ENCODE peak calls at places on chromosome 9, in nine cellular contexts. One of them, this sample, is unnamed.
A peak's percentile ranks its signal among the peaks of the same experiment; 100 is the strongest.

GRCh38 chr9:89969156-89969566 is 364.3 kb downstream of the GADD45G start:
- DNase-seq in epithelial cell of esophagus: peak; percentile 57
- DNase-seq in body of pancreas: no peak
- DNase-seq in activated B cell treated with CpG ODN at 0.5 μM for 24 hours: no peak
- DNase-seq in AG09309: no peak
- DNase-seq in fibroblast of lung: no peak
- DNase-seq in mucosa of descending colon: peak; percentile 60
- DNase-seq in glutamatergic neuron: no peak
- DNase-seq in neural crest cell: no peak
- DNase-seq in this sample: no peak

GRCh38 chr9:27888661-27889295 is 315.5 kb upstream of the C9orf72 start:
- DNase-seq in neural crest cell: peak; percentile 8
- DNase-seq in AG09309: no peak
- DNase-seq in mucosa of descending colon: peak; percentile 61
- DNase-seq in body of pancreas: peak; percentile 33
- DNase-seq in glutamatergic neuron: peak; percentile 44
- DNase-seq in activated B cell treated with CpG ODN at 0.5 μM for 24 hours: no peak
- DNase-seq in fibroblast of lung: no peak
- DNase-seq in epithelial cell of esophagus: peak; percentile 57
- DNase-seq in this sample: no peak

GRCh38 chr9:116349684-116350083 is 196.1 kb downstream of the PAPPA start:
- DNase-seq in epithelial cell of esophagus: peak; percentile 51
- DNase-seq in mucosa of descending colon: no peak
- DNase-seq in AG09309: no peak
- DNase-seq in fibroblast of lung: no peak
- DNase-seq in body of pancreas: no peak
- DNase-seq in activated B cell treated with CpG ODN at 0.5 μM for 24 hours: no peak
- DNase-seq in glutamatergic neuron: no peak
- DNase-seq in neural crest cell: no peak
- DNase-seq in this sample: no peak

GRCh38 chr9:134775552-134775951 is 105.1 kb upstream of the FCN2 start:
- DNase-seq in glutamatergic neuron: no peak
- DNase-seq in epithelial cell of esophagus: no peak
- DNase-seq in neural crest cell: no peak
- DNase-seq in activated B cell treated with CpG ODN at 0.5 μM for 24 hours: no peak
- DNase-seq in fibroblast of lung: peak; percentile 67
- DNase-seq in AG09309: peak; percentile 48
- DNase-seq in mucosa of descending colon: no peak
- DNase-seq in body of pancreas: no peak
- DNase-seq in this sample: no peak

GRCh38 chr9:101639785-101640437 is 45.1 kb upstream of the PPP3R2 start:
- DNase-seq in epithelial cell of esophagus: peak; percentile 2
- DNase-seq in neural crest cell: no peak
- DNase-seq in AG09309: no peak
- DNase-seq in body of pancreas: no peak
- DNase-seq in mucosa of descending colon: no peak
- DNase-seq in activated B cell treated with CpG ODN at 0.5 μM for 24 hours: no peak
- DNase-seq in glutamatergic neuron: no peak
- DNase-seq in fibroblast of lung: no peak
- DNase-seq in this sample: no peak

GRCh38 chr9:69090140-69090750 is 54.7 kb downstream of the FXN start:
- DNase-seq in neural crest cell: no peak
- DNase-seq in activated B cell treated with CpG ODN at 0.5 μM for 24 hours: no peak
- DNase-seq in body of pancreas: no peak
- DNase-seq in epithelial cell of esophagus: no peak
- DNase-seq in mucosa of descending colon: no peak
- DNase-seq in glutamatergic neuron: no peak
- DNase-seq in AG09309: no peak
- DNase-seq in fibroblast of lung: no peak
- DNase-seq in this sample: no peak

GRCh38 chr9:111601237-111602018 is 2.0 kb upstream of the PTGR1 start:
- DNase-seq in AG09309: no peak
- DNase-seq in activated B cell treated with CpG ODN at 0.5 μM for 24 hours: no peak
- DNase-seq in neural crest cell: no peak
- DNase-seq in epithelial cell of esophagus: peak; percentile 82
- DNase-seq in body of pancreas: no peak
- DNase-seq in mucosa of descending colon: no peak
- DNase-seq in glutamatergic neuron: no peak
- DNase-seq in fibroblast of lung: peak; percentile 59
- DNase-seq in this sample: no peak

GRCh38 chr9:78030553-78031270 is 899 bp downstream of the GNAQ start:
- DNase-seq in glutamatergic neuron: peak; percentile 73
- DNase-seq in activated B cell treated with CpG ODN at 0.5 μM for 24 hours: peak; percentile 24
- DNase-seq in neural crest cell: peak; percentile 52
- DNase-seq in epithelial cell of esophagus: peak; percentile 41
- DNase-seq in fibroblast of lung: peak; percentile 45
- DNase-seq in body of pancreas: peak; percentile 43
- DNase-seq in mucosa of descending colon: peak; percentile 82
- DNase-seq in AG09309: no peak
- DNase-seq in this sample: no peak

GRCh38 chr9:98962861-98963260 is 19.2 kb downstream of the COL15A1 start:
- DNase-seq in body of pancreas: no peak
- DNase-seq in fibroblast of lung: no peak
- DNase-seq in neural crest cell: no peak
- DNase-seq in AG09309: no peak
- DNase-seq in mucosa of descending colon: no peak
- DNase-seq in glutamatergic neuron: no peak
- DNase-seq in epithelial cell of esophagus: no peak
- DNase-seq in activated B cell treated with CpG ODN at 0.5 μM for 24 hours: no peak
- DNase-seq in this sample: no peak

GRCh38 chr9:35686222-35687203 is 3.2 kb downstream of the TPM2 start:
- DNase-seq in activated B cell treated with CpG ODN at 0.5 μM for 24 hours: no peak
- DNase-seq in body of pancreas: no peak
- DNase-seq in epithelial cell of esophagus: no peak
- DNase-seq in fibroblast of lung: peak; percentile 74
- DNase-seq in neural crest cell: no peak
- DNase-seq in AG09309: no peak
- DNase-seq in mucosa of descending colon: no peak
- DNase-seq in glutamatergic neuron: no peak
- DNase-seq in this sample: no peak

GRCh38 chr9:38067892-38068615 is 973 bp downstream of the SHB start:
- DNase-seq in neural crest cell: peak; percentile 12
- DNase-seq in epithelial cell of esophagus: no peak
- DNase-seq in glutamatergic neuron: peak; percentile 50
- DNase-seq in body of pancreas: peak; percentile 38
- DNase-seq in mucosa of descending colon: peak; percentile 63
- DNase-seq in activated B cell treated with CpG ODN at 0.5 μM for 24 hours: peak; percentile 30
- DNase-seq in AG09309: no peak
- DNase-seq in fibroblast of lung: peak; percentile 14
- DNase-seq in this sample: no peak

GRCh38 chr9:119164716-119165115 is 204.5 kb downstream of the BRINP1 start:
- DNase-seq in mucosa of descending colon: no peak
- DNase-seq in fibroblast of lung: no peak
- DNase-seq in activated B cell treated with CpG ODN at 0.5 μM for 24 hours: no peak
- DNase-seq in neural crest cell: no peak
- DNase-seq in glutamatergic neuron: no peak
- DNase-seq in AG09309: no peak
- DNase-seq in body of pancreas: no peak
- DNase-seq in epithelial cell of esophagus: no peak
- DNase-seq in this sample: no peak

GRCh38 chr9:113772121-113772885 is 103.8 kb upstream of the ZNF618 start:
- DNase-seq in neural crest cell: no peak
- DNase-seq in mucosa of descending colon: no peak
- DNase-seq in epithelial cell of esophagus: no peak
- DNase-seq in fibroblast of lung: peak; percentile 86
- DNase-seq in AG09309: peak; percentile 17
- DNase-seq in glutamatergic neuron: no peak
- DNase-seq in body of pancreas: no peak
- DNase-seq in activated B cell treated with CpG ODN at 0.5 μM for 24 hours: no peak
- DNase-seq in this sample: no peak

GRCh38 chr9:34377402-34377741 is 674 bp upstream of the MYORG start:
- DNase-seq in activated B cell treated with CpG ODN at 0.5 μM for 24 hours: no peak
- DNase-seq in AG09309: no peak
- DNase-seq in mucosa of descending colon: peak; percentile 74
- DNase-seq in epithelial cell of esophagus: no peak
- DNase-seq in body of pancreas: peak; percentile 68
- DNase-seq in glutamatergic neuron: peak; percentile 39
- DNase-seq in fibroblast of lung: no peak
- DNase-seq in neural crest cell: no peak
- DNase-seq in this sample: no peak

GRCh38 chr9:36142510-36143161 is 6.1 kb downstream of the GLIPR2 start:
- DNase-seq in epithelial cell of esophagus: no peak
- DNase-seq in body of pancreas: no peak
- DNase-seq in glutamatergic neuron: no peak
- DNase-seq in activated B cell treated with CpG ODN at 0.5 μM for 24 hours: no peak
- DNase-seq in fibroblast of lung: no peak
- DNase-seq in mucosa of descending colon: peak; percentile 71
- DNase-seq in neural crest cell: no peak
- DNase-seq in AG09309: no peak
- DNase-seq in this sample: no peak

GRCh38 chr9:12923472-12924009 is 148.7 kb downstream of the LURAP1L start:
- DNase-seq in body of pancreas: no peak
- DNase-seq in glutamatergic neuron: no peak
- DNase-seq in AG09309: peak; percentile 84
- DNase-seq in neural crest cell: no peak
- DNase-seq in fibroblast of lung: peak; percentile 99
- DNase-seq in activated B cell treated with CpG ODN at 0.5 μM for 24 hours: no peak
- DNase-seq in epithelial cell of esophagus: peak; percentile 5
- DNase-seq in mucosa of descending colon: no peak
- DNase-seq in this sample: no peak

GRCh38 chr9:12921621-12922020 is 146.8 kb downstream of the LURAP1L start:
- DNase-seq in activated B cell treated with CpG ODN at 0.5 μM for 24 hours: no peak
- DNase-seq in fibroblast of lung: no peak
- DNase-seq in AG09309: no peak
- DNase-seq in epithelial cell of esophagus: no peak
- DNase-seq in mucosa of descending colon: no peak
- DNase-seq in glutamatergic neuron: no peak
- DNase-seq in neural crest cell: no peak
- DNase-seq in body of pancreas: no peak
- DNase-seq in this sample: no peak

DNA sequence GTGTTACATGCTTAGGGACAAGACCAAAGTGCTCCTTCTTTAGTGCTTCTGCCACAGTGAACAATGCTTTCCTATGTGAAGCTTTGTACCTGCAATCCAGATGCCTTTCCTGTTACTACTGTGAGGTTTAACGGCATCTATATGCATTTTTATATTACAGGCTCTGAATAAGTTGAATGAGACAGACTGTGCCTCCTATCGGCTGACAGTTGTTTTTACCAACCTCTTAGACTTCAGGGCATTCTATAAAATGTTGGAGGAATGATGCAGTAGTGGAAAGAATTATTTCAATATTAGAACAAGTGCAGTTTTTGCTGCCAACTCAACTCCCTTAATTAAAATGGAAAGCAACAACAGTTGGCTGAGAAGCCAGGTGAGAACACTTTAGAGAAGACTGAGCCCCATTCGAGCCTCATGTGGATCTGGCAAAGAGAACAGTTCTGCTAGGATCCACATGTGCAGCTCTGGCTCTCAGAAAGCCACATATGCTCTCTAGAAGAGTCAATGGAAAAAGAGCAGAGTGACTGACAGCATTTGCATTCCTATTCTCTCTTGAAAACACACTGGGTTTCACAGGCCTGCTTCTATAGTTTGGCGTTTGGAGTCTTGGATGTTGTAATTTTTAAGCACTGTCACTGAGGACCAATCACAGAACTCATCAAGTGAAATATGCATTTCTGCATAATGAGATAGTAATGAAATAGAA is 147.5 kb downstream of the LURAP1L start:
- DNase-seq in mucosa of descending colon: no peak
- DNase-seq in AG09309: no peak
- DNase-seq in activated B cell treated with CpG ODN at 0.5 μM for 24 hours: no peak
- DNase-seq in body of pancreas: no peak
- DNase-seq in neural crest cell: no peak
- DNase-seq in epithelial cell of esophagus: no peak
- DNase-seq in glutamatergic neuron: no peak
- DNase-seq in fibroblast of lung: no peak
- DNase-seq in this sample: no peak
- TF ChIP-seq CTCF in mucosa of descending colon: no peak
- TF ChIP-seq CTCF in AG09309: no peak
- TF ChIP-seq CTCF in activated B cell treated with CpG ODN at 0.5 μM for 24 hours: no peak
- TF ChIP-seq CTCF in body of pancreas: no peak
- TF ChIP-seq CTCF in neural crest cell: no peak
- TF ChIP-seq CTCF in epithelial cell of esophagus: no peak
- TF ChIP-seq CTCF in glutamatergic neuron: no peak
- TF ChIP-seq CTCF in fibroblast of lung: no peak
- TF ChIP-seq CTCF in this sample: no peak

DNA sequence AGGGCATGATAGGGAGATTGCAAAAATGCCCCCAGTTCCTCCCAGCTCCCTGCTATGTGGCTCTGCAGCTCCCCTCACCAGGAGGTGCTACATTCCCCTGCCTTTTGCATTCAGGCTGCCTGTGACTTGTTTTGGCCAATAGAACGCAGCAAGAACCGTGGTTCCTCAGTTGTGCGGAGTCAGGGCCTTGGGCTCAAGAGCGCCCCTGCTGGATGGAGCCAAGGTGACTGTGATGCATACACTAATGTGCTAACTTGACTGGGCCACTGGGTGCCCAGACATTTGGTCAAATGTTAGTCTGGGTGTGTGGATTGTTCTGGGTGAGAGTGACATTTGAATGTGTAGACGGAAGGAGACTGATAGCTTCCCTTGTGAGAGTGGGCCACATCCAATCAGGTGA is 123.3 kb upstream of the MVB12B start:
- DNase-seq in epithelial cell of esophagus: no peak
- DNase-seq in AG09309: no peak
- DNase-seq in body of pancreas: no peak
- DNase-seq in mucosa of descending colon: no peak
- DNase-seq in glutamatergic neuron: no peak
- DNase-seq in fibroblast of lung: no peak
- DNase-seq in neural crest cell: no peak
- DNase-seq in activated B cell treated with CpG ODN at 0.5 μM for 24 hours: no peak
- DNase-seq in this sample: no peak
- TF ChIP-seq CTCF in epithelial cell of esophagus: no peak
- TF ChIP-seq CTCF in AG09309: no peak
- TF ChIP-seq CTCF in body of pancreas: no peak
- TF ChIP-seq CTCF in mucosa of descending colon: no peak
- TF ChIP-seq CTCF in glutamatergic neuron: peak; percentile 23
- TF ChIP-seq CTCF in fibroblast of lung: no peak
- TF ChIP-seq CTCF in neural crest cell: no peak
- TF ChIP-seq CTCF in activated B cell treated with CpG ODN at 0.5 μM for 24 hours: no peak
- TF ChIP-seq CTCF in this sample: no peak

DNA sequence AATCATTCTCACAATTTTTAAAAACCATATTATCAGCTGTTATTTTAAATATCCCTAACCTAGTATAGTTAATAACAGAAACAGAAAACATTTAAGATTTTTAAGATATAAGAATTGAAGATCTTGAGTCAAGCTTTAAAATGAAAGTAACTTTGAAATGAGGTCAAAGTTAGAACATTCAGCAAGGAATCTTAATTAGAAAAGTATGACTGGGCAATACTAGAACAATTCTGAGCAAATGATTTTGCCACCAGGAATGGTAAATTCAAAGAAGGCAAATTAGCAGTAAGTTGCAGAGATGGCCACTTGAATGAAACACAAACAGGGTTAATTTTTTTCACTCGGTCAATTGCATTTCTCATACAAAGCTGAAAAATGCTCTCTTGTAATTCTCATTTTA is 117.9 kb downstream of the NXNL2 start:
- DNase-seq in fibroblast of lung: peak; percentile 35
- DNase-seq in glutamatergic neuron: no peak
- DNase-seq in mucosa of descending colon: no peak
- DNase-seq in epithelial cell of esophagus: no peak
- DNase-seq in AG09309: no peak
- DNase-seq in neural crest cell: no peak
- DNase-seq in body of pancreas: no peak
- DNase-seq in activated B cell treated with CpG ODN at 0.5 μM for 24 hours: no peak
- DNase-seq in this sample: no peak
- TF ChIP-seq CTCF in fibroblast of lung: no peak
- TF ChIP-seq CTCF in glutamatergic neuron: no peak
- TF ChIP-seq CTCF in mucosa of descending colon: no peak
- TF ChIP-seq CTCF in epithelial cell of esophagus: no peak
- TF ChIP-seq CTCF in AG09309: no peak
- TF ChIP-seq CTCF in neural crest cell: no peak
- TF ChIP-seq CTCF in body of pancreas: no peak
- TF ChIP-seq CTCF in activated B cell treated with CpG ODN at 0.5 μM for 24 hours: no peak
- TF ChIP-seq CTCF in this sample: no peak

GRCh38 chr9:124133752-124134151 is 122.2 kb downstream of the LHX2 start:
- DNase-seq in AG09309: no peak
- DNase-seq in body of pancreas: peak; percentile 58
- DNase-seq in neural crest cell: peak; percentile 15
- DNase-seq in epithelial cell of esophagus: no peak
- DNase-seq in activated B cell treated with CpG ODN at 0.5 μM for 24 hours: no peak
- DNase-seq in glutamatergic neuron: peak; percentile 59
- DNase-seq in fibroblast of lung: peak; percentile 49
- DNase-seq in mucosa of descending colon: peak; percentile 63
- DNase-seq in this sample: no peak
- TF ChIP-seq CTCF in AG09309: peak; percentile 43
- TF ChIP-seq CTCF in body of pancreas: peak; percentile 44
- TF ChIP-seq CTCF in neural crest cell: no peak
- TF ChIP-seq CTCF in epithelial cell of esophagus: no peak
- TF ChIP-seq CTCF in activated B cell treated with CpG ODN at 0.5 μM for 24 hours: no peak
- TF ChIP-seq CTCF in glutamatergic neuron: no peak
- TF ChIP-seq CTCF in fibroblast of lung: no peak
- TF ChIP-seq CTCF in mucosa of descending colon: no peak
- TF ChIP-seq CTCF in this sample: no peak